ENCODE peak calls at places on chromosome 2, in ten cellular contexts. M, H, A, Y, V, O, T, X, Z and D are unnamed samples.

GRCh38 chr2:75592028-75592427 is 31.3 kb upstream of the EVA1A start:
- DNase-seq in O (peak; percentile 65), X (no peak), M (peak; percentile 78), Y (peak; percentile 93), A (peak; percentile 38), T (no peak), V (peak; percentile 86), H (no peak), Z (no peak), D (no peak)

GRCh38 chr2:126317797-126318431 is 338.0 kb upstream of the GYPC start:
- DNase-seq in M (no peak), Z (no peak), T (no peak), O (no peak), X (no peak), V (no peak), A (no peak), Y (no peak), H (no peak), D (no peak)

GRCh38 chr2:128298846-128299507 is 19.7 kb downstream of the HS6ST1 start:
- DNase-seq in A (no peak), M (no peak), H (peak; percentile 34), V (no peak), Y (no peak), O (no peak), Z (no peak), X (no peak), T (no peak), D (no peak)

GRCh38 chr2:73980566-73980965 is 4.1 kb upstream of the TET3 start:
- DNase-seq in X (no peak), O (no peak), V (no peak), Y (no peak), T (no peak), Z (no peak), A (no peak), H (no peak), M (no peak), D (no peak)

GRCh38 chr2:151334082-151334815 is 23.1 kb upstream of the TNFAIP6 start:
- DNase-seq in V (peak; percentile 89), Z (no peak), X (no peak), H (no peak), O (no peak), Y (peak; percentile 94), T (no peak), M (peak; percentile 71), A (peak; percentile 44), D (no peak)

GRCh38 chr2:29753676-29754444 is 167.5 kb downstream of the ALK start:
- DNase-seq in M (peak; percentile 84), O (no peak), T (no peak), X (no peak), Z (no peak), V (peak; percentile 37), H (no peak), A (no peak), Y (peak; percentile 19), D (no peak)

GRCh38 chr2:109331864-109332848 is 203.2 kb downstream of the SH3RF3 start:
- DNase-seq in Y (peak; percentile 88), T (no peak), M (peak; percentile 82), H (peak; percentile 84), V (peak; percentile 98), X (peak; percentile 89), A (peak; percentile 96), Z (no peak), O (peak; percentile 79), D (no peak)

GRCh38 chr2:190023860-190024259 is 38.7 kb downstream of the MSTN start:
- DNase-seq in X (peak; percentile 80), T (no peak), Z (no peak), H (no peak), M (peak; percentile 45), O (no peak), Y (peak; percentile 41), V (peak; percentile 36), A (peak; percentile 8), D (no peak)

GRCh38 chr2:20184067-20184938 is 40.6 kb downstream of the SDC1 start:
- DNase-seq in X (no peak), O (peak; percentile 69), H (no peak), V (peak; percentile 74), Z (peak; percentile 14), A (peak; percentile 64), T (no peak), M (peak; percentile 83), Y (peak; percentile 72), D (no peak)

GRCh38 chr2:157874997-157875719 is 972 bp downstream of the ACVR1 start:
- DNase-seq in A (peak; percentile 94), Y (peak; percentile 90), H (no peak), O (peak; percentile 7), Z (peak; percentile 32), X (no peak), M (peak; percentile 74), V (peak; percentile 90), T (peak; percentile 9), D (peak; percentile 4)

GRCh38 chr2:106104332-106105062 is 89.6 kb downstream of the UXS1 start:
- DNase-seq in Y (peak; percentile 59), T (peak; percentile 64), X (peak; percentile 79), H (no peak), O (peak; percentile 54), A (peak; percentile 32), V (peak; percentile 45), M (peak; percentile 80), Z (peak; percentile 48), D (peak; percentile 43)

GRCh38 chr2:73703675-73704074 is 33.5 kb downstream of the TPRKB start:
- DNase-seq in X (no peak), A (no peak), O (no peak), V (no peak), T (no peak), Z (no peak), M (no peak), H (no peak), Y (no peak), D (no peak)

GRCh38 chr2:4336855-4337254 is 633.5 kb downstream of the DCDC2C start:
- DNase-seq in V (no peak), Z (no peak), T (no peak), Y (no peak), A (no peak), X (no peak), H (no peak), M (no peak), O (no peak), D (no peak)

GRCh38 chr2:29777164-29777563 is 144.2 kb downstream of the ALK start:
- DNase-seq in O (no peak), V (peak; percentile 32), A (peak; percentile 3), X (no peak), H (no peak), Y (no peak), M (peak; percentile 26), Z (no peak), T (no peak), D (no peak)

GRCh38 chr2:85215074-85216050 is 82.2 kb downstream of the TCF7L1 start:
- DNase-seq in A (no peak), Y (peak; percentile 87), X (no peak), T (no peak), H (no peak), M (peak; percentile 97), V (no peak), O (no peak), Z (peak; percentile 54), D (no peak)

GRCh38 chr2:143513081-143513480 is 383.9 kb downstream of the ARHGAP15 start:
- DNase-seq in H (no peak), O (no peak), Y (peak; percentile 22), V (peak; percentile 70), A (peak; percentile 12), T (no peak), Z (peak; percentile 39), M (peak; percentile 78), X (peak; percentile 58), D (no peak)

GRCh38 chr2:146415291-146415690 is 1429.5 kb upstream of the ACVR2A start:
- DNase-seq in V (no peak), Y (no peak), M (no peak), Z (no peak), H (no peak), T (no peak), X (no peak), O (no peak), A (no peak), D (no peak)

GRCh38 chr2:71463342-71463654 is 9.9 kb downstream of the DYSF start:
- DNase-seq in H (no peak), A (no peak), M (no peak), Z (no peak), Y (no peak), T (no peak), O (no peak), V (no peak), X (no peak), D (no peak)

GRCh38 chr2:36441816-36442215 is 86.2 kb downstream of the CRIM1 start:
- DNase-seq in X (no peak), Z (peak; percentile 39), M (no peak), T (no peak), Y (peak; percentile 55), O (no peak), H (no peak), V (peak; percentile 86), A (no peak), D (no peak)

GRCh38 chr2:6011871-6012380 is 319.7 kb downstream of the SOX11 start:
- DNase-seq in O (no peak), M (no peak), X (no peak), Z (no peak), T (no peak), H (no peak), V (no peak), A (no peak), Y (no peak), D (no peak)